ENCODE peak calls at places on chromosomes 11 and 22, in ten cellular contexts. S, K, W, N, Q, G, B, M, O and X are unnamed samples.

GRCh38 chr11:31802990-31803812 is 7.9 kb downstream of the PAX6 start:
- DNase-seq in B (no peak), Q (no peak), M (no peak), K (no peak), N (no peak), G (no peak), W (no peak), S (peak; percentile 76), O (no peak), X (no peak)

GRCh38 chr11:93123351-93123898 is 74.4 kb downstream of the SLC36A4 start:
- DNase-seq in G (peak; percentile 28), M (peak; percentile 84), K (no peak), O (no peak), N (peak; percentile 7), S (no peak), Q (no peak), W (no peak), B (no peak), X (no peak)

GRCh38 chr11:13210424-13210823 is 67.2 kb upstream of the BMAL1 start:
- DNase-seq in Q (peak; percentile 26), W (no peak), S (peak; percentile 89), N (peak; percentile 87), G (peak; percentile 59), O (peak; percentile 31), M (peak; percentile 67), B (peak; percentile 58), K (no peak), X (peak; percentile 39)

GRCh38 chr11:81596709-81597108 is 1137.0 kb downstream of the FAM181B start:
- DNase-seq in G (no peak), O (no peak), S (no peak), Q (no peak), K (no peak), M (no peak), W (no peak), N (no peak), B (no peak), X (no peak)

GRCh38 chr11:12715941-12716340 is 41.7 kb downstream of the TEAD1 start:
- DNase-seq in O (no peak), M (no peak), B (no peak), N (no peak), K (no peak), W (no peak), G (no peak), S (peak; percentile 50), Q (no peak), X (no peak)

GRCh38 chr22:45484742-45485141 is 17.9 kb upstream of the FBLN1 start:
- DNase-seq in S (no peak), W (no peak), Q (no peak), N (no peak), K (no peak), M (no peak), G (no peak), O (no peak), B (no peak), X (no peak)

GRCh38 chr11:73262851-73263495 is 9.2 kb upstream of the P2RY6 start:
- DNase-seq in S (peak; percentile 31), K (no peak), N (peak; percentile 77), Q (no peak), O (no peak), B (no peak), M (no peak), W (no peak), G (no peak), X (no peak)

GRCh38 chr22:22880645-22881044 is 7.0 kb upstream of the IGLL5 start:
- DNase-seq in B (no peak), N (no peak), K (no peak), M (no peak), W (no peak), G (peak; percentile 32), Q (no peak), S (peak; percentile 23), O (no peak), X (no peak)

GRCh38 chr11:64368673-64369074 is 9.7 kb downstream of the RPS6KA4 start:
- DNase-seq in O (no peak), K (no peak), Q (no peak), B (no peak), N (no peak), S (no peak), W (no peak), M (no peak), G (no peak), X (no peak)

GRCh38 chr11:64371201-64371600 is 12.2 kb downstream of the RPS6KA4 start:
- DNase-seq in K (no peak), B (no peak), M (no peak), O (no peak), N (no peak), S (no peak), G (no peak), Q (no peak), W (no peak), X (no peak)

GRCh38 chr11:64366751-64367150 is 7.8 kb downstream of the RPS6KA4 start:
- DNase-seq in O (no peak), Q (no peak), S (no peak), W (no peak), K (no peak), M (no peak), G (no peak), B (no peak), N (peak; percentile 45), X (no peak)

GRCh38 chr11:64369440-64370135 is 10.6 kb downstream of the RPS6KA4 start:
- DNase-seq in K (no peak), G (no peak), N (no peak), B (no peak), M (no peak), W (no peak), Q (no peak), O (no peak), S (no peak), X (no peak)

GRCh38 chr11:64367931-64368672 is 9.1 kb downstream of the RPS6KA4 start:
- DNase-seq in B (no peak), G (no peak), K (no peak), S (peak; percentile 57), W (no peak), O (no peak), M (no peak), Q (no peak), N (no peak), X (no peak)
- H3K4me3 ChIP-seq in B (no peak overlapping the region), G (no peak overlapping the region), K (no peak overlapping the region), S (no peak overlapping the region), W (no peak overlapping the region), O (no peak overlapping the region), M (no peak overlapping the region), Q (no peak overlapping the region), N (no peak overlapping the region), X (no peak overlapping the region)

GRCh38 chr11:33668951-33669596 is 31.6 kb downstream of the C11orf91 start:
- DNase-seq in S (no peak), G (no peak), W (no peak), K (no peak), N (no peak), B (no peak), Q (no peak), O (no peak), M (no peak), X (peak; percentile 77)

GRCh38 chr11:33668468-33668825 is 32.2 kb downstream of the C11orf91 start:
- DNase-seq in B (no peak), W (no peak), M (no peak), Q (no peak), S (no peak), O (no peak), G (no peak), N (no peak), K (no peak), X (peak; percentile 98)

GRCh38 chr11:33665666-33666065 is 35.0 kb downstream of the C11orf91 start:
- DNase-seq in Q (no peak), M (no peak), W (no peak), G (no peak), K (no peak), N (no peak), O (no peak), S (no peak), B (no peak), X (no peak)

GRCh38 chr11:33669598-33670249 is 30.9 kb downstream of the C11orf91 start:
- DNase-seq in Q (no peak), N (peak; percentile 16), O (no peak), M (no peak), B (no peak), S (no peak), K (no peak), G (no peak), W (no peak), X (peak; percentile 54)

DNA sequence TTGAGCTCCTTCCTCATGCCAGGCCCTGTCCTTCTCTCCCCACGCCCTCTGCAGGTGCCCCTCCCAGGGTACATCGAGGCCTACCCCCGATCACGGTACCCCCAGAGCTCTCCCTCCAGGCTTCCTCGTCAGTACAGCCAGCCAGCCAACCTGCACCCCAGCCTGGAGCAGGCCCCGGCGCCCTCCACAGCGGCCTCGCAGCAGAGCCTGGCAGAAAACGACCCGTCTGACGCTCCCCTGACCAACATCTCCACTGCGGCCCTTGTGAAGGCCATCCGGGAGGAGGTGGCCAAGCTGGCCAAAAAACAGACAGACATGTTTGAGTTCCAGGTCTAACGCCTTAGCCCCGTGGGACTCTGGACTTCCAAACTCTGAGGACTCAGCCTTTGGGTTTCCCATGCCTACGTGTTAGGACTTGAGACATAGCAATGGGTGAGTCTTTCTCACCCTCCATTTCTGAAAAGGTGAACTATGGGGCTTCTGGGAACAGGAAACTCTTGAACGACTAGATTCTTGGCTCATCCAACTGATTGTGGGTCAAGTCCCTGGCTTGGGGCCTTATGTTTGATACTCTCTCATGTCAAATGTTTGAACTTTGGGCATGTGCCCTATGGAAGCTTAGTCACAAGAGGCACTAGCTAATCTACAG is 32.7 kb downstream of the C11orf91 start:
- DNase-seq in Q (no peak), G (no peak), W (no peak), S (no peak), O (no peak), M (no peak), N (no peak), K (no peak), B (no peak), X (no peak)
- H3K4me3 ChIP-seq in Q (no peak overlapping the region), G (no peak overlapping the region), W (no peak overlapping the region), S (no peak overlapping the region), O (no peak overlapping the region), M (no peak overlapping the region), N (no peak overlapping the region), K (no peak overlapping the region), B (no peak overlapping the region), X (no peak overlapping the region)

GRCh38 chr22:40645579-40646197 is 9.2 kb upstream of the MRTFA start:
- DNase-seq in N (no peak), M (no peak), B (no peak), G (no peak), W (no peak), K (no peak), O (no peak), Q (no peak), S (no peak), X (no peak)

GRCh38 chr22:40638261-40638660 is 1.7 kb upstream of the MRTFA start:
- DNase-seq in G (no peak), S (no peak), B (no peak), Q (no peak), N (no peak), O (no peak), K (no peak), W (no peak), M (no peak), X (no peak)

GRCh38 chr22:40637181-40638150 is 947 bp upstream of the MRTFA start:
- DNase-seq in O (peak; percentile 44), S (peak; percentile 48), N (peak; percentile 79), G (no peak), B (no peak), M (peak; percentile 70), Q (no peak), W (peak; percentile 66), K (peak; percentile 36), X (peak; percentile 21)

GRCh38 chr22:40642316-40642715 is 5.8 kb upstream of the MRTFA start:
- DNase-seq in S (no peak), O (no peak), Q (no peak), B (no peak), G (no peak), N (no peak), K (no peak), W (no peak), M (no peak), X (no peak)

DNA sequence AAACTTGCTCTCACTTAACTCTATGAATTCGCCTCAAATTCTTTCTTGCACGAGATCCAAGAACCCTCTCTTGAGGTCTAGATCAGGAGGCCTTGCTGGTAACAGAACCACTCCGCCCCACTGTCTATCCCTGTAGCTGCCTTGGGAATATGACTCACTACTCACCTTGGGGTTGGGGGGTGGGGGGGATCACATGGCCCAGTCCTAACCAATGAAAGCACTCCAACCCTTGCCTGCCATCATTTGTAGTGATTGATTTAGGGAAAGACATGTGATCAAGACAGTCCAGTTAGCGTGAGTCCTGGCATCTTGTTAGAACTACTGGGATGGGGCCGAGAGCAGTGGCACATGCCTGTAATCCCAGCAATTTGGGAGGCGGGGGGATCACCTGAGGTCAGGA is 4.8 kb upstream of the MRTFA start:
- DNase-seq in O (no peak), M (no peak), Q (no peak), K (no peak), W (no peak), N (no peak), B (no peak), S (peak; percentile 56), G (no peak), X (no peak)
- H3K4me3 ChIP-seq in O (no peak overlapping the region), M (no peak overlapping the region), Q (no peak overlapping the region), K (no peak overlapping the region), W (no peak overlapping the region), N (no peak overlapping the region), B (no peak overlapping the region), S (no peak overlapping the region), G (no peak overlapping the region), X (no peak overlapping the region)

GRCh38 chr11:117159892-117160291 is 15.8 kb downstream of the PAFAH1B2 start:
- DNase-seq in G (no peak), N (no peak), W (no peak), Q (no peak), O (no peak), K (no peak), M (no peak), B (no peak), S (no peak), X (no peak)
- H3K4me3 ChIP-seq in G (no peak overlapping the region), N (no peak overlapping the region), W (no peak overlapping the region), Q (no peak overlapping the region), O (no peak overlapping the region), K (no peak overlapping the region), M (no peak overlapping the region), B (no peak overlapping the region), S (no peak overlapping the region), X (no peak overlapping the region)